ENCODE peak calls at places on chromosome 13, in five cellular contexts. K, L, M, B and O are unnamed samples.

GRCh38 chr13:70613295-70613694 is 505.0 kb upstream of the KLHL1 start:
- DNase-seq in M (peak), L (peak), B (no peak), K (no peak), O (no peak)

GRCh38 chr13:88456155-88456554 is 785.0 kb downstream of the SLITRK5 start:
- DNase-seq in L (no peak), M (no peak), K (no peak), B (no peak), O (no peak)

GRCh38 chr13:30681489-30682242 is 53.7 kb upstream of the ALOX5AP start:
- DNase-seq in L (peak), M (no peak), B (peak), K (no peak), O (peak)

GRCh38 chr13:49652691-49653305 is 24.5 kb downstream of the ARL11 start:
- DNase-seq in M (peak), L (peak), K (peak), B (no peak), O (no peak)

GRCh38 chr13:40389081-40389641 is 277.3 kb downstream of the FOXO1 start:
- DNase-seq in M (no peak), B (no peak), K (no peak), L (no peak), O (no peak)

GRCh38 chr13:89880201-89880600 is 1467.3 kb upstream of the MIR17HG start:
- DNase-seq in B (no peak), L (no peak), K (no peak), M (no peak), O (no peak)

GRCh38 chr13:67366533-67366932 is 136.4 kb upstream of the PCDH9 start:
- DNase-seq in M (no peak), B (peak), K (no peak), L (no peak), O (peak)

GRCh38 chr13:28100149-28101121 is at the start of gene FLT3:
- DNase-seq in B (peak), L (peak), M (peak), K (no peak), O (peak)

GRCh38 chr13:61761690-61762089 is 346.0 kb upstream of the PCDH20 start:
- DNase-seq in L (no peak), K (no peak), B (no peak), M (no peak), O (no peak)

GRCh38 chr13:74975122-74975521 is 506.8 kb downstream of the TBC1D4 start:
- DNase-seq in L (no peak), B (no peak), K (no peak), M (no peak), O (no peak)

GRCh38 chr13:23460309-23460708 is 26.8 kb upstream of the SACS start:
- DNase-seq in K (no peak), L (no peak), M (no peak), B (no peak), O (no peak)

GRCh38 chr13:19672990-19673389 is 39.5 kb downstream of the MPHOSPH8 start:
- DNase-seq in K (no peak), B (no peak), L (no peak), M (no peak), O (no peak)

GRCh38 chr13:74794147-74794546 is 659.9 kb upstream of the KLF12 start:
- DNase-seq in L (no peak), K (no peak), M (no peak), B (no peak), O (no peak)

GRCh38 chr13:74528751-74529513 is 394.7 kb upstream of the KLF12 start:
- DNase-seq in B (no peak), L (no peak), M (no peak), K (no peak), O (no peak)

GRCh38 chr13:30341815-30342570 is 34.6 kb upstream of the KATNAL1 start:
- DNase-seq in L (peak), M (peak), B (peak), K (peak), O (peak)

GRCh38 chr13:38093425-38093824 is 223.9 kb upstream of the TRPC4 start:
- DNase-seq in L (no peak), M (no peak), K (no peak), B (no peak), O (no peak)

GRCh38 chr13:26867451-26868067 is 107.0 kb upstream of the GPR12 start:
- DNase-seq in L (no peak), B (peak), M (peak), K (no peak), O (peak)

GRCh38 chr13:49303533-49304252 is 56.0 kb downstream of the CDADC1 start:
- DNase-seq in K (peak), M (no peak), L (no peak), B (no peak), O (no peak)

GRCh38 chr13:72565893-72566292 is 161.5 kb downstream of the MZT1 start:
- DNase-seq in B (no peak), M (peak), K (no peak), L (peak), O (peak)

GRCh38 chr13:110911880-110912279 is 3.0 kb downstream of the ANKRD10 start:
- DNase-seq in L (no peak), M (no peak), B (peak), K (no peak), O (no peak)
- H3K4me3 ChIP-seq in L (peak), M (no peak), B (peak), K (peak), O (peak)

GRCh38 chr13:113070855-113071254 is 34.7 kb upstream of the F7 start:
- DNase-seq in B (no peak), M (no peak), L (no peak), K (no peak), O (no peak)
- TF ChIP-seq CTCF in B (no peak), M (no peak), L (no peak), K (no peak), O (no peak)

DNA sequence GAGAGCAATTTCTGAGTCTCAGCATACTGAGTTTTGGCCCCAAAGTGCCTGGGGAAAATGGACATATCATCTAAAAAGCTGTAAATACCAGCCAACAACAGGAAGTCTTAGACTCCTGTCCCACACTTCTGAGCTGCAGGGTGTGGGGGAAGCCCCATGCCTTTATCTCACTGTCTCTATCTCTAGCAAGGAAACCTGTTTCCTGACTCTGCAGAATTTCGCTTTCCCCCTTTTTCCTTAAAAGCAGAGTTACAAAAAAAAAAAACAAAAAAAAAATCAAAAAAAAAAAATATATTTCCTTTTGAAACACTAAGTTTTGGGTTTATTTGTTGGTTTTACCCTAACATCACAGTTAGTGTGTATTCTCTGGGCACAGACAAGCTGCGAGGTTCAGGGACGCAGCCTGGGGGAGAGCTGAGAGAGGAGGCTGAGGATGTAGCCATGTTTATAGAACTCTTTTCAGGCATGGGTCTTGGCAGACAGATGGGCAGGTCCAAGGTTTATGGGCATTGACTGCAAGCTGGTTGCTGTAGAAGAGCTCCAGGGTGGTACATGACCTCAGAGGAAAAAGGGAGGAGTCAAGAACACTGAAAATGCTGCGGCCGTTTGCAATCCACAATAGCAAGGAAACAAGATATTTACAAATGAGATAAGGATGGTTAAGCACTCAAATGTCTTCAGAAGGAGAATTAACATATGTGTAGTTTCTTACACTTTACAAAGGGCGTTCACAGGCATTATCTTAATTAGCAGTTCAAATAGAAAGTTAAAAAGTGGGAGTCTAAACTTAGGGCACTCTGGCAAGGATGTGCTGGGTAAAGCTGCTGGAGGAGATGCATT is 4.9 kb downstream of the MBNL2 start:
- DNase-seq in L (no peak), B (no peak), K (no peak), M (no peak), O (no peak)
- H3K4me3 ChIP-seq in L (peak), B (no peak), K (peak), M (no peak), O (peak)

GRCh38 chr13:77810430-77810829 is 108.2 kb downstream of the EDNRB start:
- DNase-seq in K (no peak), L (peak), M (peak), B (peak), O (peak)
- TF ChIP-seq CTCF in K (peak), L (peak), M (no peak), B (peak), O (peak)

GRCh38 chr13:25803626-25804025 is 248.2 kb downstream of the SHISA2 start:
- DNase-seq in L (no peak), K (no peak), M (no peak), B (no peak), O (no peak)

GRCh38 chr13:25802579-25802978 is 249.2 kb downstream of the SHISA2 start:
- DNase-seq in B (no peak), L (no peak), M (no peak), K (no peak), O (no peak)

GRCh38 chr13:25811506-25811905 is 240.3 kb downstream of the SHISA2 start:
- DNase-seq in L (no peak), K (no peak), B (no peak), M (no peak), O (no peak)

GRCh38 chr13:25807562-25807961 is 244.3 kb downstream of the SHISA2 start:
- DNase-seq in L (no peak), K (no peak), B (no peak), M (no peak), O (no peak)

GRCh38 chr13:25806304-25806974 is 245.4 kb downstream of the SHISA2 start:
- DNase-seq in M (no peak), K (no peak), L (no peak), B (peak), O (no peak)
- H3K4me3 ChIP-seq in M (no peak), K (no peak), L (no peak), B (no peak), O (no peak)

GRCh38 chr13:63631006-63631405 is 2215.4 kb upstream of the PCDH20 start:
- DNase-seq in L (no peak), B (no peak), K (no peak), M (no peak), O (no peak)

DNA sequence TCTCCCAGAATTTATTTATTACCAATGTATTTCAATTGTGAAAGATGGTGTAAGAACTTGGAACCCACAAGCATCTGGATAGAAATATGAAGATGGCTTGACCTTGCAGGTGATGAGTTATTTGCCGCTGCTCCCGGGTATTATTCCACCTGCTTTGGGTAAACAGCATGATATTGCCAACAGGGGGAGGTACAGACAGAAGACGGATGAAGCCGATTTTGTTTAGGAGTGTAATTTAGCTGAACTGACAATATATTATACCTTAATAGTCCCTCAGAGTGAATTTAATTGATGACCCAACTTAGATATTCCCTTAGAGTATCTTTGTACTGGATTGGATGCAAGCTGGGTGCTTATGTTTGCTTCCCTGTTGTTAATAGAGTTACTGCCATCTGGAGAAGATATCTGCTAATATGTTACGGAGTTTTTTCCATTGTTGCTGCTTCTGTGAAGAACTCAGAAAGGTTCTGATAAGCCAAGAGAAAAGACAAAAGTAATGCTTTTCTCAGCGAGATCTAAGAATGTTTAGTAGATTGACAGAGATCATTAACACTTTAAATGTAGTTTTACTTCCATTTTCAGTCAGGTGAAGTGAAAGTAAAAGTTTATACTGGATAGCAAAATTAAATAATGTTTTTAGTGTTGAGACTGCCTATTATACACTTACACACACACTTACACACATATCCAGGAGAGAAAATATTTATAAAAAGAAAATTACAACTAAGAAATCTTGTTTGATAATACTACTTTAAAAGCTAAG is 2220.8 kb upstream of the PCDH20 start:
- DNase-seq in B (no peak), M (no peak), K (no peak), L (no peak), O (no peak)
- TF ChIP-seq CTCF in B (no peak), M (no peak), K (no peak), L (no peak), O (no peak)

DNA sequence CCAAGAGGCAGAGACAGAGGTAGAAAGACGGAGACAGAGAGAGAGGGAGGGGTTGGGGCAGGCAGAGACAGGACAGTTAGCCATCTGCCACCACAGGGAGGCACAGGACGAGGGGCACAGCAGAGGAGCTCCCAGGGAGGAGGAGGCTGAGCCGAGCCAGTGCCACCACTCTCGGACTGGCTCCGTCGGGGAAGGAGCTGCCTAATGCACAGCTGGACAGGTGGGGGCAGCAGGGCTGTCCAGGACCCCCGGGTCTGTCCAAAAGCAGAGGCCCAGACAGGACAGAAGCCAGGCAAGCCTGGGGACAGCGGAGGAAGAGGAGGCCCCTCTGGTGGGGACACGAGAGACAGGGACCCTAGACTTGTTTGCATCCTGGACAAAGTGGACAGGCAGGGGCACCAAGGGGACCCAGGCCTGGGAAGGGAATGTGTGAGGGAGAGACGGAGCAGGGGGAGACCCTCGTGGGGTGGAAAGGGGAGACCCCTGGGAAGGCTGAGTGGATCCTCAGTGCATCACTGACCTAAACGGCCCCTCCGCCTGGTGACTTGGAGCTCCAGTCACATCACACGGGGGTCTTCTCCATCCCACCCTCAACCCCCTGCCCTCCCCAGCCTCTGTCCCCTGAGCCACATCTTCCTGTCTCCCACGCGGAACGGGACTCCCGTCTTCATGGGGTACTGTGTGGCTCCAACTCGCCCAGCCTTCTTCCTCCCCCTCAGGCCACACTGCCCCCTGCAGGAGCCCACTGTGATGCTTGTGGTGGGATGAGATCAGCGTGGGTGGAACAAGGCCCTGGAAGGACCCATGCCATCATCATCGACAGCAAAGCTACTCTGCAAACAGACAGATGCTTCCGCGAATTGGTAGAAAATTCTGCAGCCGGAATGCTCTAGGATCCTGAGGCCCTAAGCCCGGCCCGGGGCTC is 889 bp downstream of the F10 start:
- DNase-seq in K (no peak), B (no peak), M (no peak), L (peak), O (peak)
- H3K4me3 ChIP-seq in K (peak), B (no peak), M (no peak), L (no peak), O (peak)